ENCODE peak calls at places on chromosomes 7 and 10, in nine cellular contexts. C is WTC11, H is GOT3, W is glutamatergic neuron, M is HT-29, X is HAP-1, R is cerebellar cortex, V is cerebellum, T is GM10248. D is an unnamed sample.

GRCh38 chr7:100398239-100398638 is 25.0 kb downstream of the PILRA start:
- DNase-seq in T (no peak), H (no peak), M (no peak), X (no peak), W (no peak), R (peak), V (peak), C (no peak), D (no peak)

GRCh38 chr10:123275183-123275549 is 121.0 kb downstream of the BUB3 start:
- DNase-seq in R (no peak), X (no peak), M (no peak), C (no peak), T (no peak), W (no peak), V (no peak), H (no peak), D (no peak)

GRCh38 chr10:24320373-24320772 is 111.4 kb downstream of the KIAA1217 start:
- DNase-seq in M (no peak), V (no peak), T (no peak), X (no peak), W (no peak), C (no peak), H (no peak), R (no peak), D (no peak)

GRCh38 chr7:74405191-74405898 is 48.4 kb upstream of the GTF2IRD1 start:
- DNase-seq in M (peak), W (peak), R (peak), C (peak), T (no peak), V (peak), X (no peak), H (no peak), D (no peak)

GRCh38 chr7:153193144-153193595 is 433.6 kb downstream of the ACTR3B start:
- DNase-seq in W (peak), V (peak), X (peak), T (peak), R (peak), H (no peak), M (peak), C (peak), D (no peak)

GRCh38 chr10:133124357-133125211 is 35.4 kb upstream of the KNDC1 start:
- DNase-seq in M (no peak), W (peak), V (peak), H (no peak), C (peak), R (peak), X (peak), T (no peak), D (no peak)

GRCh38 chr10:79629955-79630327 is 19.2 kb downstream of the SFTPA1 start:
- DNase-seq in M (no peak), V (no peak), C (no peak), T (no peak), R (no peak), W (no peak), X (no peak), H (no peak), D (no peak)

GRCh38 chr10:62231371-62231770 is 37.3 kb downstream of the RTKN2 start:
- DNase-seq in V (no peak), R (no peak), H (no peak), T (no peak), C (no peak), M (no peak), W (no peak), X (no peak), D (no peak)

GRCh38 chr10:51832652-51833383 is 133.4 kb upstream of the CSTF2T start:
- DNase-seq in V (no peak), X (no peak), W (no peak), H (no peak), M (peak), T (no peak), C (no peak), R (no peak), D (no peak)

GRCh38 chr7:151491859-151492258 is 27.8 kb downstream of the RHEB start:
- DNase-seq in M (peak), C (no peak), X (no peak), T (no peak), V (no peak), W (no peak), R (no peak), H (no peak), D (no peak)

GRCh38 chr7:131895541-131896173 is 339.2 kb upstream of the PODXL start:
- DNase-seq in V (no peak), H (no peak), C (no peak), T (no peak), R (no peak), X (no peak), W (no peak), M (peak), D (no peak)

GRCh38 chr10:36564433-36564832 is 561.0 kb upstream of the ANKRD30A start:
- DNase-seq in C (no peak), R (no peak), T (no peak), H (no peak), W (no peak), V (no peak), X (no peak), M (no peak), D (no peak)

GRCh38 chr10:4285121-4285520 is 500.1 kb upstream of the KLF6 start:
- DNase-seq in H (no peak), W (no peak), C (no peak), T (no peak), R (no peak), X (no peak), V (no peak), M (no peak), D (no peak)

GRCh38 chr7:91569702-91570457 is 305.6 kb downstream of the FZD1 start:
- DNase-seq in C (no peak), V (no peak), M (no peak), W (no peak), H (no peak), X (no peak), R (no peak), T (no peak), D (no peak)

GRCh38 chr10:71501402-71501801 is 104.7 kb downstream of the CDH23 start:
- DNase-seq in R (no peak), X (no peak), M (no peak), H (no peak), V (no peak), W (peak), C (no peak), T (no peak), D (no peak)

GRCh38 chr7:145347271-145347670 is 511.4 kb upstream of the TPK1 start:
- DNase-seq in R (no peak), H (no peak), W (no peak), V (no peak), X (no peak), C (no peak), T (no peak), M (no peak), D (no peak)

GRCh38 chr10:100341953-100342626 is 4.9 kb upstream of the SCD start:
- DNase-seq in X (peak), W (peak), T (peak), V (no peak), C (peak), H (no peak), R (peak), M (peak), D (no peak)

GRCh38 chr7:132697032-132697431 is 120.8 kb upstream of the PLXNA4 start:
- DNase-seq in M (no peak), H (no peak), X (no peak), T (no peak), W (no peak), R (no peak), C (no peak), V (no peak), D (no peak)

GRCh38 chr7:130191791-130192190 is 13.4 kb downstream of the TMEM209 start:
- DNase-seq in R (no peak), M (no peak), H (no peak), C (no peak), W (no peak), V (no peak), X (no peak), T (no peak), D (no peak)

GRCh38 chr7:21747806-21748205 is 197.9 kb downstream of the CDCA7L start:
- DNase-seq in W (no peak), V (no peak), R (no peak), X (no peak), T (no peak), H (no peak), C (no peak), M (no peak), D (no peak)

GRCh38 chr7:124570558-124570957 is 195.0 kb downstream of the GPR37 start:
- DNase-seq in T (no peak), H (no peak), M (no peak), C (no peak), W (no peak), V (no peak), X (no peak), R (no peak), D (no peak)

GRCh38 chr7:76202666-76203030 is 952 bp downstream of the SRRM3 start:
- DNase-seq in W (peak), H (no peak), M (no peak), C (no peak), T (no peak), X (no peak), R (peak), V (peak), D (no peak)

GRCh38 chr10:43264987-43265798 is 1.7 kb downstream of the RASGEF1A start:
- DNase-seq in X (no peak), W (no peak), T (no peak), R (peak), C (no peak), H (no peak), M (no peak), V (peak), D (no peak)

GRCh38 chr7:18886801-18887200 is 230.6 kb downstream of the TWIST1 start:
- DNase-seq in M (no peak), W (no peak), H (no peak), T (no peak), R (no peak), C (no peak), V (no peak), X (no peak), D (no peak)

GRCh38 chr10:61613665-61614064 is 49.1 kb upstream of the CABCOCO1 start:
- DNase-seq in T (no peak), H (no peak), V (no peak), M (no peak), C (no peak), X (no peak), R (no peak), W (no peak), D (no peak)

GRCh38 chr10:115004236-115004862 is 66.4 kb downstream of the TRUB1 start:
- DNase-seq in V (no peak), R (no peak), M (no peak), C (no peak), W (no peak), T (no peak), H (no peak), X (no peak), D (no peak)